ENCODE peak calls at places on chromosomes 5 and 9, in five cellular contexts. One of them, this sample, is unnamed.

GRCh38 chr5:121693864-121694263 is 157.8 kb upstream of the FTMT start:
- DNase-seq in mammary epithelial cell: peak
- DNase-seq in HCT116: no peak
- DNase-seq in fibroblast of lung: peak
- DNase-seq in DND-41: no peak
- DNase-seq in this sample: peak

GRCh38 chr5:31944683-31945445 is 229.3 kb downstream of the GOLPH3 start:
- DNase-seq in fibroblast of lung: no peak
- DNase-seq in DND-41: no peak
- DNase-seq in HCT116: no peak
- DNase-seq in mammary epithelial cell: no peak
- DNase-seq in this sample: no peak

GRCh38 chr9:110835404-110835803 is 166.8 kb downstream of the MUSK start:
- DNase-seq in mammary epithelial cell: peak
- DNase-seq in HCT116: peak
- DNase-seq in fibroblast of lung: peak
- DNase-seq in DND-41: no peak
- DNase-seq in this sample: peak

GRCh38 chr9:129556576-129557191 is 64.2 kb downstream of the C9orf50 start:
- DNase-seq in DND-41: no peak
- DNase-seq in HCT116: no peak
- DNase-seq in mammary epithelial cell: no peak
- DNase-seq in fibroblast of lung: no peak
- DNase-seq in this sample: no peak

GRCh38 chr5:16392718-16393117 is 72.9 kb downstream of the ZNF622 start:
- DNase-seq in fibroblast of lung: no peak
- DNase-seq in mammary epithelial cell: no peak
- DNase-seq in DND-41: no peak
- DNase-seq in HCT116: no peak
- DNase-seq in this sample: peak

GRCh38 chr9:16090907-16091629 is 538.2 kb downstream of the CCDC171 start:
- DNase-seq in fibroblast of lung: peak
- DNase-seq in mammary epithelial cell: no peak
- DNase-seq in HCT116: no peak
- DNase-seq in DND-41: no peak
- DNase-seq in this sample: peak

GRCh38 chr5:80569961-80570786 is at the start of gene ANKRD34B:
- DNase-seq in HCT116: no peak
- DNase-seq in fibroblast of lung: peak
- DNase-seq in mammary epithelial cell: peak
- DNase-seq in DND-41: no peak
- DNase-seq in this sample: peak

GRCh38 chr9:104836235-104836634 is 72.3 kb downstream of the NIPSNAP3B start:
- DNase-seq in fibroblast of lung: peak
- DNase-seq in DND-41: no peak
- DNase-seq in mammary epithelial cell: no peak
- DNase-seq in HCT116: no peak
- DNase-seq in this sample: peak

GRCh38 chr5:113608113-113608551 is 94.6 kb downstream of the YTHDC2 start:
- DNase-seq in fibroblast of lung: peak
- DNase-seq in DND-41: peak
- DNase-seq in mammary epithelial cell: peak
- DNase-seq in HCT116: no peak
- DNase-seq in this sample: peak

GRCh38 chr9:121246821-121247511 is 21.0 kb upstream of the GSN start:
- DNase-seq in HCT116: no peak
- DNase-seq in DND-41: no peak
- DNase-seq in mammary epithelial cell: peak
- DNase-seq in fibroblast of lung: peak
- DNase-seq in this sample: peak

GRCh38 chr9:69181908-69182353 is 7.9 kb downstream of the TJP2 start:
- DNase-seq in DND-41: no peak
- DNase-seq in HCT116: no peak
- DNase-seq in mammary epithelial cell: no peak
- DNase-seq in fibroblast of lung: no peak
- DNase-seq in this sample: no peak

GRCh38 chr5:2741946-2742345 is 9.5 kb downstream of the IRX2 start:
- DNase-seq in HCT116: no peak
- DNase-seq in mammary epithelial cell: peak
- DNase-seq in fibroblast of lung: no peak
- DNase-seq in DND-41: no peak
- DNase-seq in this sample: peak

GRCh38 chr5:2740849-2741555 is 10.5 kb downstream of the IRX2 start:
- DNase-seq in HCT116: no peak
- DNase-seq in mammary epithelial cell: peak
- DNase-seq in fibroblast of lung: no peak
- DNase-seq in DND-41: no peak
- DNase-seq in this sample: peak

GRCh38 chr5:2740051-2740848 is 11.2 kb downstream of the IRX2 start:
- DNase-seq in HCT116: no peak
- DNase-seq in DND-41: no peak
- DNase-seq in mammary epithelial cell: peak
- DNase-seq in fibroblast of lung: no peak
- DNase-seq in this sample: peak

GRCh38 chr5:2744485-2744884 is 7.0 kb downstream of the IRX2 start:
- DNase-seq in fibroblast of lung: peak
- DNase-seq in DND-41: no peak
- DNase-seq in HCT116: no peak
- DNase-seq in mammary epithelial cell: no peak
- DNase-seq in this sample: peak

GRCh38 chr5:2742921-2743679 is 8.4 kb downstream of the IRX2 start:
- DNase-seq in DND-41: no peak
- DNase-seq in mammary epithelial cell: peak
- DNase-seq in HCT116: no peak
- DNase-seq in fibroblast of lung: no peak
- DNase-seq in this sample: peak
- TF ChIP-seq EZH2 in DND-41: no peak
- TF ChIP-seq EZH2 in mammary epithelial cell: no peak
- TF ChIP-seq EZH2 in HCT116: no peak
- TF ChIP-seq EZH2 in fibroblast of lung: no peak
- TF ChIP-seq EZH2 in this sample: no peak

DNA sequence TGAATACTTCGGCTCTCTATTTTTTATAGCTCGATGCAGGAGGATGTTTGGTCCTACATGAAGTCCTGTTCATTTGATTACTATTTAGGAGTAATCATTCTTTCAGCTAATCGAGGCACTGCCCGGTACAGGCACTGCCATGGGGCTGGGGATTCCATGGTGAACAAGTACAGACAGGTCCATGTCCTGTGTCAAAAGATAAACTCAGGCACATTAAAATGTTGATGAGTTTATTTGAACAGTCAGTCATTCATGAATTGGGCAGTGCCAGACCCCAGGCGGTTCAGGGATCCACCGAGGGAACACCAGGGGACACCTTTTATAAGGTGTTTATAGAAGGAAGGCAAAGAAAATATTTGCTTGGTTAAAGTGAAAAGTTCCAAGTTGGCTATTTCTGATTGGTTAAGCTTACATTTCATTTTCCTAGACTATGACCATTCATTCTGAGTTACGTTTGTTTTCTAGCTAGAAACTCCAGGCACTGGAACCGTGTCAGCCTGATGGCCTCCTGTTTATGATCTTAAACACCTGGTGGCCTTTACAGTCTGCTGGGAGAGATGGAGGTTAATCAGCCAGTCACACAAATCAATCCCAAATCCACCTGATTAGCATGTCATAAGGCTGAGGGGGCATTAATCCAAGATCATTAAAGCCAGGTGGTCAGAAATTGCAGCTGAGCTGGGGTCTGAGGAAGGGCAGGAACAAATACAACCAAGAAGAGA is 47.0 kb upstream of the TDRD7 start:
- DNase-seq in mammary epithelial cell: peak
- DNase-seq in DND-41: no peak
- DNase-seq in fibroblast of lung: no peak
- DNase-seq in HCT116: no peak
- DNase-seq in this sample: no peak
- H3K4me3 ChIP-seq in mammary epithelial cell: no peak
- H3K4me3 ChIP-seq in DND-41: no peak
- H3K4me3 ChIP-seq in fibroblast of lung: no peak
- H3K4me3 ChIP-seq in HCT116: no peak
- H3K4me3 ChIP-seq in this sample: no peak

DNA sequence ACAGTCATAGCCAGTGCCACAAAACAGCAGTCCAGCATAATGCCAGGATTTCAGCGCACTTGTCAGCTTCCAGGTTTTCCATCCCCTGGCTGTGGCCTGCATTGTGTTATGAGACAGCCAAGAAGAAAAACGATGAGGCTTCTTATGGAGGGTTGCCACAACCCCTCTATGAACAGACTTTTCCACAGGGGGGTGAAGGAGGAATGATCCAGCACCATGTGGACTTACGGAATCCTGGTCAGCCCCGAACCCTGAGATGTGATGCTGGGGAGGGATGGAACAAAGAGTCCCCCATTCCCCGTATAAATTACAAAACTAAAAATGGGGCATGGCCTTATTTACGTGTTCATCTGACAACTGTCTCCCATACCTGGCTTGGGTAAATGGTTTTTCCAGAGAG is 32.6 kb downstream of the FAXDC2 start:
- DNase-seq in DND-41: no peak
- DNase-seq in mammary epithelial cell: no peak
- DNase-seq in HCT116: no peak
- DNase-seq in fibroblast of lung: no peak
- DNase-seq in this sample: no peak
- H3K27ac ChIP-seq in DND-41: no peak
- H3K27ac ChIP-seq in mammary epithelial cell: no peak
- H3K27ac ChIP-seq in HCT116: no peak
- H3K27ac ChIP-seq in fibroblast of lung: no peak
- H3K27ac ChIP-seq in this sample: no peak

GRCh38 chr5:321726-322251 is 275 bp downstream of the AHRR start:
- DNase-seq in HCT116: no peak
- DNase-seq in DND-41: no peak
- DNase-seq in fibroblast of lung: no peak
- DNase-seq in mammary epithelial cell: no peak
- DNase-seq in this sample: peak

GRCh38 chr5:318931-319601 is 2.4 kb upstream of the AHRR start:
- DNase-seq in mammary epithelial cell: no peak
- DNase-seq in HCT116: no peak
- DNase-seq in fibroblast of lung: no peak
- DNase-seq in DND-41: no peak
- DNase-seq in this sample: no peak

GRCh38 chr5:321233-321725 is at the start of gene AHRR:
- DNase-seq in HCT116: no peak
- DNase-seq in fibroblast of lung: peak
- DNase-seq in DND-41: no peak
- DNase-seq in mammary epithelial cell: peak
- DNase-seq in this sample: peak

GRCh38 chr5:322281-322941 is 897 bp downstream of the AHRR start:
- DNase-seq in fibroblast of lung: peak
- DNase-seq in mammary epithelial cell: no peak
- DNase-seq in DND-41: no peak
- DNase-seq in HCT116: no peak
- DNase-seq in this sample: peak

DNA sequence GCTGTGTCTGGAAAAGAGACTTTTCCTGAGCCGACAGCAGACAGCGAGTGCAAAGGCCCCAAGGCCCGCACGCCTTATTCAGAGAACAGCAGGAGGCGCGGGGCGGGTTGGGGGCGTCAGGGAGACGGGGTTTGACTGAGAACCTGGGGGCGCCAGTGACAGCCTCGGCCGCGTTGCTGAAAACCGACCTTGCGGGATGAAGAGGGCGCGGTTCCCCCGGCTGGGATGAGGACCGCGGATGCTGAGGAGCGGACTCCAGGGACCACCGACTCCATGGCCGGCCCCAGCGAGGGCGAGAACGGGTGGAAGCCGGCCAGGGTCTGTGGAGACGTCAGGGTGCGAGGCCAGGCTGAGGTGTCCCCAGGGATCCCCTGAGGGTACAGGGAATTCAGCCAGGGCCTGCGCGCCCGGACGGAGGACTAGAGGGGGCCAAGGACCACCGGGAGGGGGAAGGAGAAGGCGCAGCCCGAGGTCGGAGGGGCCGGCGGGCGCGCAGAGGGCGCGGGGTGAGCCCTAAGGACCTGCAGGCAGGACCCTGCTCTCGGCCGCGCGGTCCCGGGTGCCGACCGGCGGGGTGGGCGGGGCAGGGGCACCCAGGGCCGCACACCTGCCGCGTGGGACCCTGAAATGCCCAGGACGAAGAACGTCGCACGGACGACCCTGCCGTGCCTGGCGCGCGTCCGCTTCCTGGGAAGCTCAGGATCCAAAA is 836 bp upstream of the AHRR start:
- DNase-seq in DND-41: no peak
- DNase-seq in mammary epithelial cell: no peak
- DNase-seq in HCT116: no peak
- DNase-seq in fibroblast of lung: no peak
- DNase-seq in this sample: no peak
- TF ChIP-seq EZH2 in DND-41: no peak
- TF ChIP-seq EZH2 in mammary epithelial cell: peak
- TF ChIP-seq EZH2 in HCT116: no peak
- TF ChIP-seq EZH2 in fibroblast of lung: no peak
- TF ChIP-seq EZH2 in this sample: no peak

GRCh38 chr9:124269556-124269955 is 11.8 kb downstream of the NEK6 start:
- DNase-seq in HCT116: no peak
- DNase-seq in DND-41: no peak
- DNase-seq in fibroblast of lung: no peak
- DNase-seq in mammary epithelial cell: no peak
- DNase-seq in this sample: no peak

GRCh38 chr9:124271660-124272059 is 13.9 kb downstream of the NEK6 start:
- DNase-seq in fibroblast of lung: no peak
- DNase-seq in DND-41: no peak
- DNase-seq in mammary epithelial cell: no peak
- DNase-seq in HCT116: no peak
- DNase-seq in this sample: no peak

GRCh38 chr9:124272118-124272517 is 14.4 kb downstream of the NEK6 start:
- DNase-seq in DND-41: no peak
- DNase-seq in HCT116: no peak
- DNase-seq in fibroblast of lung: no peak
- DNase-seq in mammary epithelial cell: no peak
- DNase-seq in this sample: no peak

GRCh38 chr9:124272979-124273378 is 15.2 kb downstream of the NEK6 start:
- DNase-seq in fibroblast of lung: no peak
- DNase-seq in mammary epithelial cell: no peak
- DNase-seq in DND-41: no peak
- DNase-seq in HCT116: no peak
- DNase-seq in this sample: no peak

GRCh38 chr9:124270504-124271335 is 13.0 kb downstream of the NEK6 start:
- DNase-seq in mammary epithelial cell: no peak
- DNase-seq in fibroblast of lung: no peak
- DNase-seq in DND-41: no peak
- DNase-seq in HCT116: no peak
- DNase-seq in this sample: peak
- H3K4me3 ChIP-seq in mammary epithelial cell: no peak
- H3K4me3 ChIP-seq in fibroblast of lung: no peak
- H3K4me3 ChIP-seq in DND-41: no peak
- H3K4me3 ChIP-seq in HCT116: no peak
- H3K4me3 ChIP-seq in this sample: no peak

GRCh38 chr5:133511653-133512235 is 100.6 kb downstream of the FSTL4 start:
- DNase-seq in mammary epithelial cell: no peak
- DNase-seq in DND-41: no peak
- DNase-seq in HCT116: no peak
- DNase-seq in fibroblast of lung: no peak
- DNase-seq in this sample: no peak

GRCh38 chr5:133508314-133508713 is 104.0 kb downstream of the FSTL4 start:
- DNase-seq in mammary epithelial cell: no peak
- DNase-seq in fibroblast of lung: no peak
- DNase-seq in HCT116: no peak
- DNase-seq in DND-41: no peak
- DNase-seq in this sample: no peak

GRCh38 chr5:133509742-133510079 is 102.6 kb downstream of the FSTL4 start:
- DNase-seq in HCT116: no peak
- DNase-seq in mammary epithelial cell: no peak
- DNase-seq in DND-41: no peak
- DNase-seq in fibroblast of lung: no peak
- DNase-seq in this sample: no peak

GRCh38 chr5:133510634-133511262 is 101.6 kb downstream of the FSTL4 start:
- DNase-seq in fibroblast of lung: no peak
- DNase-seq in DND-41: no peak
- DNase-seq in mammary epithelial cell: no peak
- DNase-seq in HCT116: no peak
- DNase-seq in this sample: no peak

GRCh38 chr5:133508845-133509741 is 103.2 kb downstream of the FSTL4 start:
- DNase-seq in HCT116: no peak
- DNase-seq in DND-41: no peak
- DNase-seq in mammary epithelial cell: no peak
- DNase-seq in fibroblast of lung: no peak
- DNase-seq in this sample: no peak
- H3K27ac ChIP-seq in HCT116: no peak
- H3K27ac ChIP-seq in DND-41: no peak
- H3K27ac ChIP-seq in mammary epithelial cell: no peak
- H3K27ac ChIP-seq in fibroblast of lung: no peak
- H3K27ac ChIP-seq in this sample: no peak